ENCODE peak calls at places on chromosomes 11 and 22, in six cellular contexts. X is smooth muscle cell of the brain vasculature, A is cardiac septum, O is GM03348, W is GM23248, F is activated T-cell treated with anti-CD3 and anti-CD28 coated beads for 1 hour. Y is an unnamed sample.
A peak's percentile ranks its signal among the peaks of the same experiment; 100 is the strongest.

GRCh38 chr22:17272511-17272991 is 53.3 kb upstream of the ADA2 start:
- DNase-seq in X (no peak), A (no peak), O (no peak), W (no peak), F (no peak), Y (peak; percentile 87)

GRCh38 chr11:2796508-2797180 is 88.9 kb downstream of the CDKN1C start:
- DNase-seq in X (no peak), A (peak; percentile 72), O (no peak), W (no peak), F (no peak), Y (no peak)

GRCh38 chr22:45268167-45268957 is 16.4 kb upstream of the UPK3A start:
- DNase-seq in X (no peak), A (no peak), O (peak; percentile 36), W (peak; percentile 60), F (no peak), Y (no peak)

GRCh38 chr11:62033191-62034044 is 66.0 kb upstream of the FTH1 start:
- DNase-seq in X (no peak), A (no peak), O (no peak), W (peak; percentile 17), F (no peak), Y (no peak)

GRCh38 chr11:69655479-69656394 is 14.8 kb downstream of the CCND1 start:
- DNase-seq in X (no peak), A (peak; percentile 44), O (no peak), W (peak; percentile 28), F (no peak), Y (no peak)

GRCh38 chr11:70836071-70836470 is 416.3 kb downstream of the SHANK2 start:
- DNase-seq in X (no peak), A (no peak), O (no peak), W (no peak), F (no peak), Y (no peak)

GRCh38 chr22:36068776-36069344 is 40.2 kb upstream of the RBFOX2 start:
- DNase-seq in X (no peak), A (no peak), O (no peak), W (peak; percentile 50), F (no peak), Y (no peak)

GRCh38 chr22:37817705-37818311 is 5.4 kb upstream of the GALR3 start:
- DNase-seq in X (peak; percentile 62), A (peak; percentile 90), O (peak; percentile 96), W (peak; percentile 86), F (peak; percentile 81), Y (peak; percentile 92)

GRCh38 chr11:133041928-133042890 is 490.1 kb downstream of the OPCML start:
- DNase-seq in X (no peak), A (no peak), O (no peak), W (no peak), F (no peak), Y (no peak)

GRCh38 chr22:29225422-29226090 is 19.9 kb downstream of the EMID1 start:
- DNase-seq in X (no peak), A (no peak), O (peak; percentile 67), W (peak; percentile 69), F (no peak), Y (no peak)

GRCh38 chr11:13769188-13769587 is 100.7 kb downstream of the FAR1 start:
- DNase-seq in X (no peak), A (no peak), O (no peak), W (no peak), F (no peak), Y (no peak)

GRCh38 chr22:37484115-37485005 is 1.8 kb downstream of the MFNG start:
- DNase-seq in X (no peak), A (peak; percentile 95), O (no peak), W (no peak), F (peak; percentile 67), Y (peak; percentile 92)

GRCh38 chr11:88329563-88330250 is 7.8 kb downstream of the CTSC start:
- DNase-seq in X (no peak), A (no peak), O (no peak), W (no peak), F (no peak), Y (no peak)

GRCh38 chr22:39459681-39460080 is 2.9 kb downstream of the MGAT3 start:
- DNase-seq in X (no peak), A (no peak), O (no peak), W (no peak), F (no peak), Y (no peak)

GRCh38 chr11:21411114-21411513 is 741.7 kb downstream of the NELL1 start:
- DNase-seq in X (no peak), A (no peak), O (no peak), W (no peak), F (no peak), Y (no peak)

GRCh38 chr22:24433868-24434471 is 6.6 kb downstream of the ADORA2A start:
- DNase-seq in X (no peak), A (no peak), O (no peak), W (peak; percentile 85), F (no peak), Y (no peak)

GRCh38 chr11:115759622-115760527 is 255.7 kb upstream of the CADM1 start:
- DNase-seq in X (no peak), A (no peak), O (peak; percentile 10), W (peak; percentile 30), F (no peak), Y (no peak)

GRCh38 chr11:12863605-12864121 is 145.5 kb upstream of the RASSF10 start:
- DNase-seq in X (no peak), A (no peak), O (no peak), W (no peak), F (no peak), Y (no peak)

GRCh38 chr11:62552465-62552782 is 5.8 kb upstream of the AHNAK start:
- DNase-seq in X (no peak), A (no peak), O (no peak), W (peak; percentile 46), F (no peak), Y (no peak)

Y was measured in mesenteric fat pad.